ENCODE peak calls at places on chromosomes 16 and 17, in six cellular contexts. K is heart right ventricle, X is left ventricle myocardium inferior, F is Karpas-422, J is brain microvascular endothelial cell, M is Peyer's patch. U is an unnamed sample. For H3K27me3, the result is how much of the 10 kb centered on the place peaks cover.

GRCh38 chr17:60258313-60258712 is 108.5 kb downstream of the CA4 start:
- DNase-seq in X (no peak), K (no peak), F (no peak), J (no peak), M (no peak), U (no peak)

GRCh38 chr16:2720063-2720455 is at the start of gene PRSS27:
- DNase-seq in X (no peak), K (no peak), F (no peak), J (no peak), M (no peak), U (no peak)

GRCh38 chr17:42120161-42121065 is 754 bp downstream of the KAT2A start:
- DNase-seq in K (no peak), J (no peak), F (peak), M (no peak), X (no peak), U (no peak)

GRCh38 chr16:1078579-1079021 is 6.1 kb downstream of the SSTR5 start:
- DNase-seq in F (no peak), X (no peak), K (no peak), M (peak), J (peak), U (no peak)

GRCh38 chr17:18129041-18129502 is 20.5 kb downstream of the MYO15A start:
- DNase-seq in J (peak), F (no peak), M (no peak), X (no peak), K (no peak), U (no peak)

GRCh38 chr17:20925091-20925490 is 117.7 kb downstream of the USP22 start:
- DNase-seq in J (no peak), F (no peak), K (no peak), M (no peak), X (no peak), U (no peak)

GRCh38 chr17:19306160-19307111 is 56.1 kb downstream of the B9D1 start:
- DNase-seq in X (no peak), F (peak), M (peak), J (no peak), K (no peak), U (no peak)

GRCh38 chr16:35823342-35823741 is 2363.9 kb downstream of the TP53TG3F start:
- DNase-seq in X (no peak), M (no peak), K (no peak), F (no peak), J (no peak), U (no peak)

GRCh38 chr17:79991924-79992656 is 43.6 kb downstream of the TBC1D16 start:
- DNase-seq in J (no peak), X (peak), K (peak), F (no peak), M (no peak), U (no peak)

GRCh38 chr17:76569607-76570279 is 15.9 kb downstream of the ST6GALNAC2 start:
- DNase-seq in X (peak), M (no peak), K (peak), F (no peak), J (no peak), U (no peak)

GRCh38 chr17:82094931-82095776 is 2.9 kb downstream of the FASN start:
- DNase-seq in F (no peak), X (peak), J (no peak), K (no peak), M (no peak), U (no peak)

GRCh38 chr17:933168-934083 is 46.1 kb downstream of the NXN start:
- DNase-seq in J (peak), K (no peak), M (no peak), F (no peak), X (no peak), U (no peak)

GRCh38 chr17:29341726-29342125 is 47.8 kb upstream of the NUFIP2 start:
- DNase-seq in X (no peak), K (no peak), M (no peak), F (no peak), J (no peak), U (no peak)
- H3K27ac ChIP-seq in X (no peak), K (no peak), M (no peak), F (no peak), J (no peak), U (no peak)

GRCh38 chr17:45908460-45908859 is 14.1 kb downstream of the MAPT start:
- DNase-seq in J (no peak), M (no peak), X (no peak), K (no peak), F (no peak), U (no peak)

GRCh38 chr17:45906927-45907622 is 12.7 kb downstream of the MAPT start:
- DNase-seq in M (no peak), F (no peak), X (no peak), J (no peak), K (no peak), U (no peak)

GRCh38 chr17:45908935-45909334 is 14.6 kb downstream of the MAPT start:
- DNase-seq in X (no peak), F (no peak), M (no peak), K (no peak), J (no peak), U (no peak)

GRCh38 chr17:45906237-45906636 is 11.9 kb downstream of the MAPT start:
- DNase-seq in X (no peak), F (no peak), K (no peak), J (no peak), M (no peak), U (no peak)

DNA sequence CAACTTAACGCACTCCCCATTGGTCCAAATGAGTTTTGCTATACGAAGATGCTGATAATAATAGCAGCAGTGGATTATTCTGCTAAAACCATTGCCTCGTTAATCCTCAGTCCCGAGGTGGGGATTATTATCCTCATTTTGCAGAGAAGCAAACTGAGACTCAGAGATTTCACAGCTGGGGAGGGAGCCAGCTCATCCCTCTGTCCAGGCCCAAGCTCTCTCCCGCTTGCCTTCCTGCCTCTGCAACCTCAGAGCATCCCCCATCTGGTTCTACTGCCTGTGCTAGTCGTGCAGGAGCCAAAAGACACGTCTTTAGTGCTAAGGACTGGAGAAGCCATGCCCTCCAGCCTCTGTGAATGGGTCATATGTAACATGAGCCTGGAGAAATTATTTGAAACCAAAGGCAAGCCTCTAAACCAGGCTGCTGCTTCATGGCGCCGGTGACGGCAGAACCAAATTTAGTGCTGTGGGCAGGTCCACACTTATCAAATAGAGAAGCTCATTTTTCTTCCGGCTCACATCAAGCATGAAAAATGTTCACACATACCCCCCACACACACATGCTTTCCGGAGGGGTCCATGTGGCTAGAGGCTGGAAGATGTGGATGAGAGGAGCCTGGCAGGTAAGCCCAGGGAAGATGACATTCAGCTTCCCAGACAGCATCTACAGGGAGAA is 13.5 kb downstream of the MAPT start:
- DNase-seq in X (no peak), K (no peak), F (no peak), M (no peak), J (no peak), U (no peak)
- H3K27me3 ChIP-seq in X (under half), K (under half), F (under half), M (under half), J (under half), U (under half)

DNA sequence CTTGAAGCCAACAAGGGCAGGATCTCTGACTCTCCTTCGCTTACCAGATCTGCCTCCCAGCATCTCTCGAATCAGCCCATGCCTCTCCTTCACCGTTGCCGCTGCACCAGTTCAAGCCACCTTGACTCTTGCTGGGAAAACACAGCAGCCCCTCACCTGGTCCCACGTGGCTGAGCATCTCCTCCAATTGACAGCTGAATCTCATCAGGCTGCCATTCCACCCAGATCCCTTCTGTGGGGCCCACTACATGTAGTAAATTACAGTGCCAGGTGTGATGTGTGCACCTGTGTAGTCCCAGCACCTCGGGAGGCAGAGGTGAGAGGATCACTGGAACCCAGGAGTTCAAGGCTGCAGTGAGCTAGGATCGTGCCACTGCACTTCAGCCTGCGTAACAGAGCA is 37.8 kb upstream of the C16orf78 start:
- DNase-seq in J (no peak), M (no peak), X (no peak), F (no peak), K (no peak), U (no peak)
- H3K27ac ChIP-seq in J (no peak), M (no peak), X (no peak), F (no peak), K (no peak), U (no peak)

GRCh38 chr17:28030386-28030785 is 12.1 kb upstream of the NLK start:
- DNase-seq in F (no peak), J (no peak), X (no peak), M (no peak), K (no peak), U (no peak)
- H3K27me3 ChIP-seq in F (under half), J (under half), X (under half), M (under half), K (under half), U (under half)